ENCODE peak calls at places on chromosomes 13 and 19, in ten cellular contexts. One of them, this sample, is unnamed.

GRCh38 chr13:94390881-94391280 is 88.6 kb downstream of the DCT start:
- DNase-seq in breast epithelium: no peak
- DNase-seq in T-helper 2 cell treated with Interferon-gamma antibody and Interleukin-4, amounts not matched to agents 5 μg/mL and 100 μg/mL, for 36 hours: no peak
- DNase-seq in ELR: no peak
- DNase-seq in right cardiac atrium: no peak
- DNase-seq in foreskin fibroblast: no peak
- DNase-seq in PC-3: no peak
- DNase-seq in stimulated activated CD8-positive, alpha-beta memory T cell treated with anti-CD3 and anti-CD28 coated beads, Interleukin-15, amount 100 ng/mL, for 4 hours: no peak
- DNase-seq in effector CD8-positive, alpha-beta T cell: no peak
- DNase-seq in T-cell: no peak
- DNase-seq in this sample: no peak

GRCh38 chr19:2507109-2507508 is 31.2 kb downstream of the GADD45B start:
- DNase-seq in breast epithelium: peak
- DNase-seq in T-helper 2 cell treated with Interferon-gamma antibody and Interleukin-4, amounts not matched to agents 5 μg/mL and 100 μg/mL, for 36 hours: peak
- DNase-seq in ELR: peak
- DNase-seq in right cardiac atrium: no peak
- DNase-seq in foreskin fibroblast: peak
- DNase-seq in PC-3: peak
- DNase-seq in stimulated activated CD8-positive, alpha-beta memory T cell treated with anti-CD3 and anti-CD28 coated beads, Interleukin-15, amount 100 ng/mL, for 4 hours: no peak
- DNase-seq in effector CD8-positive, alpha-beta T cell: no peak
- DNase-seq in T-cell: peak
- DNase-seq in this sample: peak

GRCh38 chr13:105090244-105090643 is 1445.2 kb downstream of the EFNB2 start:
- DNase-seq in breast epithelium: no peak
- DNase-seq in T-helper 2 cell treated with Interferon-gamma antibody and Interleukin-4, amounts not matched to agents 5 μg/mL and 100 μg/mL, for 36 hours: no peak
- DNase-seq in ELR: no peak
- DNase-seq in right cardiac atrium: no peak
- DNase-seq in foreskin fibroblast: peak
- DNase-seq in PC-3: no peak
- DNase-seq in stimulated activated CD8-positive, alpha-beta memory T cell treated with anti-CD3 and anti-CD28 coated beads, Interleukin-15, amount 100 ng/mL, for 4 hours: no peak
- DNase-seq in effector CD8-positive, alpha-beta T cell: no peak
- DNase-seq in T-cell: no peak
- DNase-seq in this sample: no peak

GRCh38 chr13:80084086-80084676 is 256.7 kb downstream of the SPRY2 start:
- DNase-seq in breast epithelium: no peak
- DNase-seq in T-helper 2 cell treated with Interferon-gamma antibody and Interleukin-4, amounts not matched to agents 5 μg/mL and 100 μg/mL, for 36 hours: no peak
- DNase-seq in ELR: peak
- DNase-seq in right cardiac atrium: no peak
- DNase-seq in foreskin fibroblast: peak
- DNase-seq in PC-3: peak
- DNase-seq in stimulated activated CD8-positive, alpha-beta memory T cell treated with anti-CD3 and anti-CD28 coated beads, Interleukin-15, amount 100 ng/mL, for 4 hours: no peak
- DNase-seq in effector CD8-positive, alpha-beta T cell: no peak
- DNase-seq in T-cell: no peak
- DNase-seq in this sample: no peak

GRCh38 chr13:28659611-28659970 is 661 bp downstream of the POMP start:
- DNase-seq in breast epithelium: no peak
- DNase-seq in T-helper 2 cell treated with Interferon-gamma antibody and Interleukin-4, amounts not matched to agents 5 μg/mL and 100 μg/mL, for 36 hours: peak
- DNase-seq in ELR: peak
- DNase-seq in right cardiac atrium: no peak
- DNase-seq in foreskin fibroblast: peak
- DNase-seq in PC-3: peak
- DNase-seq in stimulated activated CD8-positive, alpha-beta memory T cell treated with anti-CD3 and anti-CD28 coated beads, Interleukin-15, amount 100 ng/mL, for 4 hours: no peak
- DNase-seq in effector CD8-positive, alpha-beta T cell: no peak
- DNase-seq in T-cell: no peak
- DNase-seq in this sample: no peak

GRCh38 chr13:37695200-37695599 is 96.6 kb upstream of the POSTN start:
- DNase-seq in breast epithelium: no peak
- DNase-seq in T-helper 2 cell treated with Interferon-gamma antibody and Interleukin-4, amounts not matched to agents 5 μg/mL and 100 μg/mL, for 36 hours: no peak
- DNase-seq in ELR: no peak
- DNase-seq in right cardiac atrium: no peak
- DNase-seq in foreskin fibroblast: peak
- DNase-seq in PC-3: no peak
- DNase-seq in stimulated activated CD8-positive, alpha-beta memory T cell treated with anti-CD3 and anti-CD28 coated beads, Interleukin-15, amount 100 ng/mL, for 4 hours: no peak
- DNase-seq in effector CD8-positive, alpha-beta T cell: no peak
- DNase-seq in T-cell: no peak
- DNase-seq in this sample: no peak

GRCh38 chr13:113137656-113138292 is 15.2 kb downstream of the F10 start:
- DNase-seq in breast epithelium: no peak
- DNase-seq in T-helper 2 cell treated with Interferon-gamma antibody and Interleukin-4, amounts not matched to agents 5 μg/mL and 100 μg/mL, for 36 hours: no peak
- DNase-seq in ELR: no peak
- DNase-seq in right cardiac atrium: no peak
- DNase-seq in foreskin fibroblast: no peak
- DNase-seq in PC-3: no peak
- DNase-seq in stimulated activated CD8-positive, alpha-beta memory T cell treated with anti-CD3 and anti-CD28 coated beads, Interleukin-15, amount 100 ng/mL, for 4 hours: no peak
- DNase-seq in effector CD8-positive, alpha-beta T cell: no peak
- DNase-seq in T-cell: no peak
- DNase-seq in this sample: no peak

GRCh38 chr19:33399745-33400681 is 26.5 kb downstream of the CEBPG start:
- DNase-seq in breast epithelium: no peak
- DNase-seq in T-helper 2 cell treated with Interferon-gamma antibody and Interleukin-4, amounts not matched to agents 5 μg/mL and 100 μg/mL, for 36 hours: no peak
- DNase-seq in ELR: no peak
- DNase-seq in right cardiac atrium: peak
- DNase-seq in foreskin fibroblast: no peak
- DNase-seq in PC-3: no peak
- DNase-seq in stimulated activated CD8-positive, alpha-beta memory T cell treated with anti-CD3 and anti-CD28 coated beads, Interleukin-15, amount 100 ng/mL, for 4 hours: no peak
- DNase-seq in effector CD8-positive, alpha-beta T cell: no peak
- DNase-seq in T-cell: no peak
- DNase-seq in this sample: no peak

GRCh38 chr19:18344546-18344945 is 4.1 kb downstream of the PGPEP1 start:
- DNase-seq in breast epithelium: no peak
- DNase-seq in T-helper 2 cell treated with Interferon-gamma antibody and Interleukin-4, amounts not matched to agents 5 μg/mL and 100 μg/mL, for 36 hours: no peak
- DNase-seq in ELR: no peak
- DNase-seq in right cardiac atrium: no peak
- DNase-seq in foreskin fibroblast: no peak
- DNase-seq in PC-3: no peak
- DNase-seq in stimulated activated CD8-positive, alpha-beta memory T cell treated with anti-CD3 and anti-CD28 coated beads, Interleukin-15, amount 100 ng/mL, for 4 hours: no peak
- DNase-seq in effector CD8-positive, alpha-beta T cell: no peak
- DNase-seq in T-cell: no peak
- DNase-seq in this sample: no peak

GRCh38 chr13:25192936-25193335 is 20.8 kb upstream of the AMER2 start:
- DNase-seq in breast epithelium: no peak
- DNase-seq in T-helper 2 cell treated with Interferon-gamma antibody and Interleukin-4, amounts not matched to agents 5 μg/mL and 100 μg/mL, for 36 hours: no peak
- DNase-seq in ELR: no peak
- DNase-seq in right cardiac atrium: no peak
- DNase-seq in foreskin fibroblast: no peak
- DNase-seq in PC-3: no peak
- DNase-seq in stimulated activated CD8-positive, alpha-beta memory T cell treated with anti-CD3 and anti-CD28 coated beads, Interleukin-15, amount 100 ng/mL, for 4 hours: no peak
- DNase-seq in effector CD8-positive, alpha-beta T cell: no peak
- DNase-seq in T-cell: no peak
- DNase-seq in this sample: no peak

GRCh38 chr19:6318772-6319171 is 14.6 kb downstream of the ACER1 start:
- DNase-seq in breast epithelium: no peak
- DNase-seq in T-helper 2 cell treated with Interferon-gamma antibody and Interleukin-4, amounts not matched to agents 5 μg/mL and 100 μg/mL, for 36 hours: no peak
- DNase-seq in ELR: peak
- DNase-seq in right cardiac atrium: no peak
- DNase-seq in foreskin fibroblast: peak
- DNase-seq in PC-3: peak
- DNase-seq in stimulated activated CD8-positive, alpha-beta memory T cell treated with anti-CD3 and anti-CD28 coated beads, Interleukin-15, amount 100 ng/mL, for 4 hours: no peak
- DNase-seq in effector CD8-positive, alpha-beta T cell: no peak
- DNase-seq in T-cell: no peak
- DNase-seq in this sample: no peak

GRCh38 chr13:60020288-60020687 is 143.4 kb downstream of the DIAPH3 start:
- DNase-seq in breast epithelium: no peak
- DNase-seq in T-helper 2 cell treated with Interferon-gamma antibody and Interleukin-4, amounts not matched to agents 5 μg/mL and 100 μg/mL, for 36 hours: no peak
- DNase-seq in ELR: peak
- DNase-seq in right cardiac atrium: no peak
- DNase-seq in foreskin fibroblast: no peak
- DNase-seq in PC-3: no peak
- DNase-seq in stimulated activated CD8-positive, alpha-beta memory T cell treated with anti-CD3 and anti-CD28 coated beads, Interleukin-15, amount 100 ng/mL, for 4 hours: no peak
- DNase-seq in effector CD8-positive, alpha-beta T cell: no peak
- DNase-seq in T-cell: no peak
- DNase-seq in this sample: no peak

GRCh38 chr19:52871466-52871865 is 14.0 kb upstream of the ZNF468 start:
- DNase-seq in breast epithelium: no peak
- DNase-seq in T-helper 2 cell treated with Interferon-gamma antibody and Interleukin-4, amounts not matched to agents 5 μg/mL and 100 μg/mL, for 36 hours: no peak
- DNase-seq in ELR: no peak
- DNase-seq in right cardiac atrium: no peak
- DNase-seq in foreskin fibroblast: no peak
- DNase-seq in PC-3: no peak
- DNase-seq in stimulated activated CD8-positive, alpha-beta memory T cell treated with anti-CD3 and anti-CD28 coated beads, Interleukin-15, amount 100 ng/mL, for 4 hours: no peak
- DNase-seq in effector CD8-positive, alpha-beta T cell: no peak
- DNase-seq in T-cell: no peak
- DNase-seq in this sample: no peak

GRCh38 chr19:21482863-21483276 is 22.5 kb upstream of the ZNF429 start:
- DNase-seq in breast epithelium: peak
- DNase-seq in T-helper 2 cell treated with Interferon-gamma antibody and Interleukin-4, amounts not matched to agents 5 μg/mL and 100 μg/mL, for 36 hours: peak
- DNase-seq in ELR: peak
- DNase-seq in right cardiac atrium: peak
- DNase-seq in foreskin fibroblast: peak
- DNase-seq in PC-3: peak
- DNase-seq in stimulated activated CD8-positive, alpha-beta memory T cell treated with anti-CD3 and anti-CD28 coated beads, Interleukin-15, amount 100 ng/mL, for 4 hours: peak
- DNase-seq in effector CD8-positive, alpha-beta T cell: peak
- DNase-seq in T-cell: peak
- DNase-seq in this sample: peak

GRCh38 chr19:29293292-29293691 is 80.3 kb upstream of the UQCRFS1 start:
- DNase-seq in breast epithelium: no peak
- DNase-seq in T-helper 2 cell treated with Interferon-gamma antibody and Interleukin-4, amounts not matched to agents 5 μg/mL and 100 μg/mL, for 36 hours: no peak
- DNase-seq in ELR: no peak
- DNase-seq in right cardiac atrium: no peak
- DNase-seq in foreskin fibroblast: no peak
- DNase-seq in PC-3: no peak
- DNase-seq in stimulated activated CD8-positive, alpha-beta memory T cell treated with anti-CD3 and anti-CD28 coated beads, Interleukin-15, amount 100 ng/mL, for 4 hours: no peak
- DNase-seq in effector CD8-positive, alpha-beta T cell: no peak
- DNase-seq in T-cell: no peak
- DNase-seq in this sample: no peak

GRCh38 chr19:43290568-43291359 is 21.4 kb upstream of the PSG9 start:
- DNase-seq in breast epithelium: no peak
- DNase-seq in T-helper 2 cell treated with Interferon-gamma antibody and Interleukin-4, amounts not matched to agents 5 μg/mL and 100 μg/mL, for 36 hours: no peak
- DNase-seq in ELR: no peak
- DNase-seq in right cardiac atrium: no peak
- DNase-seq in foreskin fibroblast: peak
- DNase-seq in PC-3: no peak
- DNase-seq in stimulated activated CD8-positive, alpha-beta memory T cell treated with anti-CD3 and anti-CD28 coated beads, Interleukin-15, amount 100 ng/mL, for 4 hours: no peak
- DNase-seq in effector CD8-positive, alpha-beta T cell: no peak
- DNase-seq in T-cell: no peak
- DNase-seq in this sample: no peak

GRCh38 chr13:25571237-25571636 is 199.5 kb downstream of the ATP8A2 start:
- DNase-seq in breast epithelium: no peak
- DNase-seq in T-helper 2 cell treated with Interferon-gamma antibody and Interleukin-4, amounts not matched to agents 5 μg/mL and 100 μg/mL, for 36 hours: no peak
- DNase-seq in ELR: peak
- DNase-seq in right cardiac atrium: no peak
- DNase-seq in foreskin fibroblast: no peak
- DNase-seq in PC-3: no peak
- DNase-seq in stimulated activated CD8-positive, alpha-beta memory T cell treated with anti-CD3 and anti-CD28 coated beads, Interleukin-15, amount 100 ng/mL, for 4 hours: no peak
- DNase-seq in effector CD8-positive, alpha-beta T cell: no peak
- DNase-seq in T-cell: no peak
- DNase-seq in this sample: no peak

GRCh38 chr13:54185785-54186184 is 1157.2 kb downstream of the OLFM4 start:
- DNase-seq in breast epithelium: no peak
- DNase-seq in T-helper 2 cell treated with Interferon-gamma antibody and Interleukin-4, amounts not matched to agents 5 μg/mL and 100 μg/mL, for 36 hours: no peak
- DNase-seq in ELR: no peak
- DNase-seq in right cardiac atrium: no peak
- DNase-seq in foreskin fibroblast: no peak
- DNase-seq in PC-3: peak
- DNase-seq in stimulated activated CD8-positive, alpha-beta memory T cell treated with anti-CD3 and anti-CD28 coated beads, Interleukin-15, amount 100 ng/mL, for 4 hours: no peak
- DNase-seq in effector CD8-positive, alpha-beta T cell: no peak
- DNase-seq in T-cell: no peak
- DNase-seq in this sample: no peak

GRCh38 chr19:40716655-40717324 is at the start of the genes COQ8B and ITPKC:
- DNase-seq in breast epithelium: peak
- DNase-seq in T-helper 2 cell treated with Interferon-gamma antibody and Interleukin-4, amounts not matched to agents 5 μg/mL and 100 μg/mL, for 36 hours: peak
- DNase-seq in ELR: peak
- DNase-seq in right cardiac atrium: peak
- DNase-seq in foreskin fibroblast: peak
- DNase-seq in PC-3: peak
- DNase-seq in stimulated activated CD8-positive, alpha-beta memory T cell treated with anti-CD3 and anti-CD28 coated beads, Interleukin-15, amount 100 ng/mL, for 4 hours: peak
- DNase-seq in effector CD8-positive, alpha-beta T cell: peak
- DNase-seq in T-cell: peak
- DNase-seq in this sample: peak

GRCh38 chr13:36362251-36362650 is 16.1 kb upstream of the SPART start:
- DNase-seq in breast epithelium: no peak
- DNase-seq in T-helper 2 cell treated with Interferon-gamma antibody and Interleukin-4, amounts not matched to agents 5 μg/mL and 100 μg/mL, for 36 hours: no peak
- DNase-seq in ELR: peak
- DNase-seq in right cardiac atrium: no peak
- DNase-seq in foreskin fibroblast: peak
- DNase-seq in PC-3: peak
- DNase-seq in stimulated activated CD8-positive, alpha-beta memory T cell treated with anti-CD3 and anti-CD28 coated beads, Interleukin-15, amount 100 ng/mL, for 4 hours: no peak
- DNase-seq in effector CD8-positive, alpha-beta T cell: no peak
- DNase-seq in T-cell: no peak
- DNase-seq in this sample: no peak

This sample was measured in activated T-helper 2 cell treated with anti-CD3 and anti-CD28 coated beads, Interferon-gamma antibody, Interleukin-2, Interleukin-4, amounts not matched to agents 10 μg/mL and 5 μg/mL and 100 μg/mL, durations not matched to agents 14 hours and 24 hours and 36 hours.